ENCODE peak calls at places on chromosomes 7 and 10, in eight cellular contexts. One of them, this sample, is unnamed.

GRCh38 chr10:26946103-26946907 is 85.5 kb upstream of the ABI1 start:
- DNase-seq in activated CD8-positive, alpha-beta T cell treated with anti-CD3 and anti-CD28 coated beads for 36 hours: no peak
- DNase-seq in cerebellar cortex: no peak
- DNase-seq in CD4-positive, alpha-beta memory T cell: no peak
- DNase-seq in naive thymus-derived CD8-positive, alpha-beta T cell: no peak
- DNase-seq in BE2C: peak
- DNase-seq in H4: no peak
- DNase-seq in A549: no peak
- DNase-seq in this sample: no peak

GRCh38 chr7:90345548-90346319 is 782 bp upstream of the GTPBP10 start:
- DNase-seq in activated CD8-positive, alpha-beta T cell treated with anti-CD3 and anti-CD28 coated beads for 36 hours: peak
- DNase-seq in cerebellar cortex: peak
- DNase-seq in CD4-positive, alpha-beta memory T cell: no peak
- DNase-seq in naive thymus-derived CD8-positive, alpha-beta T cell: no peak
- DNase-seq in BE2C: no peak
- DNase-seq in H4: no peak
- DNase-seq in A549: peak
- DNase-seq in this sample: peak

GRCh38 chr7:4026941-4027340 is 655.2 kb upstream of the FOXK1 start:
- DNase-seq in activated CD8-positive, alpha-beta T cell treated with anti-CD3 and anti-CD28 coated beads for 36 hours: no peak
- DNase-seq in cerebellar cortex: no peak
- DNase-seq in CD4-positive, alpha-beta memory T cell: no peak
- DNase-seq in naive thymus-derived CD8-positive, alpha-beta T cell: no peak
- DNase-seq in BE2C: no peak
- DNase-seq in H4: no peak
- DNase-seq in A549: no peak
- DNase-seq in this sample: no peak

GRCh38 chr7:73446716-73447115 is 13.1 kb downstream of the FZD9 start:
- DNase-seq in activated CD8-positive, alpha-beta T cell treated with anti-CD3 and anti-CD28 coated beads for 36 hours: no peak
- DNase-seq in cerebellar cortex: peak
- DNase-seq in CD4-positive, alpha-beta memory T cell: no peak
- DNase-seq in naive thymus-derived CD8-positive, alpha-beta T cell: no peak
- DNase-seq in BE2C: no peak
- DNase-seq in H4: no peak
- DNase-seq in A549: no peak
- DNase-seq in this sample: no peak

GRCh38 chr10:282294-283139 is 147.3 kb downstream of the ZMYND11 start:
- DNase-seq in activated CD8-positive, alpha-beta T cell treated with anti-CD3 and anti-CD28 coated beads for 36 hours: no peak
- DNase-seq in cerebellar cortex: no peak
- DNase-seq in CD4-positive, alpha-beta memory T cell: no peak
- DNase-seq in naive thymus-derived CD8-positive, alpha-beta T cell: no peak
- DNase-seq in BE2C: no peak
- DNase-seq in H4: no peak
- DNase-seq in A549: no peak
- DNase-seq in this sample: no peak

GRCh38 chr7:5452937-5453540 is 29.4 kb upstream of the TNRC18 start:
- DNase-seq in activated CD8-positive, alpha-beta T cell treated with anti-CD3 and anti-CD28 coated beads for 36 hours: no peak
- DNase-seq in cerebellar cortex: peak
- DNase-seq in CD4-positive, alpha-beta memory T cell: no peak
- DNase-seq in naive thymus-derived CD8-positive, alpha-beta T cell: no peak
- DNase-seq in BE2C: no peak
- DNase-seq in H4: peak
- DNase-seq in A549: peak
- DNase-seq in this sample: no peak

GRCh38 chr7:12490105-12490688 is 80.3 kb upstream of the SCIN start:
- DNase-seq in activated CD8-positive, alpha-beta T cell treated with anti-CD3 and anti-CD28 coated beads for 36 hours: no peak
- DNase-seq in cerebellar cortex: peak
- DNase-seq in CD4-positive, alpha-beta memory T cell: peak
- DNase-seq in naive thymus-derived CD8-positive, alpha-beta T cell: peak
- DNase-seq in BE2C: no peak
- DNase-seq in H4: peak
- DNase-seq in A549: peak
- DNase-seq in this sample: no peak

GRCh38 chr7:124152859-124153692 is 120.2 kb upstream of the TMEM229A start:
- DNase-seq in activated CD8-positive, alpha-beta T cell treated with anti-CD3 and anti-CD28 coated beads for 36 hours: no peak
- DNase-seq in cerebellar cortex: peak
- DNase-seq in CD4-positive, alpha-beta memory T cell: no peak
- DNase-seq in naive thymus-derived CD8-positive, alpha-beta T cell: no peak
- DNase-seq in BE2C: peak
- DNase-seq in H4: peak
- DNase-seq in A549: peak
- DNase-seq in this sample: peak

GRCh38 chr7:1233328-1234048 is 816 bp downstream of the UNCX start:
- DNase-seq in activated CD8-positive, alpha-beta T cell treated with anti-CD3 and anti-CD28 coated beads for 36 hours: no peak
- DNase-seq in cerebellar cortex: peak
- DNase-seq in CD4-positive, alpha-beta memory T cell: no peak
- DNase-seq in naive thymus-derived CD8-positive, alpha-beta T cell: no peak
- DNase-seq in BE2C: peak
- DNase-seq in H4: no peak
- DNase-seq in A549: peak
- DNase-seq in this sample: no peak

GRCh38 chr7:25807212-25807611 is 344.8 kb upstream of the NFE2L3 start:
- DNase-seq in activated CD8-positive, alpha-beta T cell treated with anti-CD3 and anti-CD28 coated beads for 36 hours: no peak
- DNase-seq in cerebellar cortex: no peak
- DNase-seq in CD4-positive, alpha-beta memory T cell: no peak
- DNase-seq in naive thymus-derived CD8-positive, alpha-beta T cell: no peak
- DNase-seq in BE2C: no peak
- DNase-seq in H4: no peak
- DNase-seq in A549: no peak
- DNase-seq in this sample: no peak

GRCh38 chr7:45239486-45239885 is 81.9 kb downstream of the RAMP3 start:
- DNase-seq in activated CD8-positive, alpha-beta T cell treated with anti-CD3 and anti-CD28 coated beads for 36 hours: no peak
- DNase-seq in cerebellar cortex: no peak
- DNase-seq in CD4-positive, alpha-beta memory T cell: no peak
- DNase-seq in naive thymus-derived CD8-positive, alpha-beta T cell: no peak
- DNase-seq in BE2C: no peak
- DNase-seq in H4: peak
- DNase-seq in A549: no peak
- DNase-seq in this sample: peak

GRCh38 chr10:113844091-113844490 is 9.8 kb downstream of the DCLRE1A start:
- DNase-seq in activated CD8-positive, alpha-beta T cell treated with anti-CD3 and anti-CD28 coated beads for 36 hours: no peak
- DNase-seq in cerebellar cortex: no peak
- DNase-seq in CD4-positive, alpha-beta memory T cell: no peak
- DNase-seq in naive thymus-derived CD8-positive, alpha-beta T cell: no peak
- DNase-seq in BE2C: no peak
- DNase-seq in H4: peak
- DNase-seq in A549: no peak
- DNase-seq in this sample: no peak

GRCh38 chr7:105126436-105126975 is 112.5 kb downstream of the KMT2E start:
- DNase-seq in activated CD8-positive, alpha-beta T cell treated with anti-CD3 and anti-CD28 coated beads for 36 hours: no peak
- DNase-seq in cerebellar cortex: peak
- DNase-seq in CD4-positive, alpha-beta memory T cell: no peak
- DNase-seq in naive thymus-derived CD8-positive, alpha-beta T cell: no peak
- DNase-seq in BE2C: peak
- DNase-seq in H4: no peak
- DNase-seq in A549: no peak
- DNase-seq in this sample: no peak

GRCh38 chr7:27112361-27112760 is 9.9 kb upstream of the HOXA2 start:
- DNase-seq in activated CD8-positive, alpha-beta T cell treated with anti-CD3 and anti-CD28 coated beads for 36 hours: no peak
- DNase-seq in cerebellar cortex: no peak
- DNase-seq in CD4-positive, alpha-beta memory T cell: no peak
- DNase-seq in naive thymus-derived CD8-positive, alpha-beta T cell: no peak
- DNase-seq in BE2C: no peak
- DNase-seq in H4: no peak
- DNase-seq in A549: no peak
- DNase-seq in this sample: no peak

GRCh38 chr7:81882086-81882485 is 112.2 kb upstream of the HGF start:
- DNase-seq in activated CD8-positive, alpha-beta T cell treated with anti-CD3 and anti-CD28 coated beads for 36 hours: no peak
- DNase-seq in cerebellar cortex: no peak
- DNase-seq in CD4-positive, alpha-beta memory T cell: no peak
- DNase-seq in naive thymus-derived CD8-positive, alpha-beta T cell: no peak
- DNase-seq in BE2C: no peak
- DNase-seq in H4: no peak
- DNase-seq in A549: no peak
- DNase-seq in this sample: no peak

GRCh38 chr10:79070611-79071534 is 2.1 kb downstream of the ZMIZ1 start:
- DNase-seq in activated CD8-positive, alpha-beta T cell treated with anti-CD3 and anti-CD28 coated beads for 36 hours: peak
- DNase-seq in cerebellar cortex: peak
- DNase-seq in CD4-positive, alpha-beta memory T cell: peak
- DNase-seq in naive thymus-derived CD8-positive, alpha-beta T cell: no peak
- DNase-seq in BE2C: peak
- DNase-seq in H4: peak
- DNase-seq in A549: peak
- DNase-seq in this sample: peak

GRCh38 chr10:11670311-11670825 is 58.9 kb upstream of the USP6NL start:
- DNase-seq in activated CD8-positive, alpha-beta T cell treated with anti-CD3 and anti-CD28 coated beads for 36 hours: no peak
- DNase-seq in cerebellar cortex: no peak
- DNase-seq in CD4-positive, alpha-beta memory T cell: no peak
- DNase-seq in naive thymus-derived CD8-positive, alpha-beta T cell: no peak
- DNase-seq in BE2C: no peak
- DNase-seq in H4: no peak
- DNase-seq in A549: no peak
- DNase-seq in this sample: no peak

GRCh38 chr7:16814987-16815386 is 10.2 kb upstream of the AGR2 start:
- DNase-seq in activated CD8-positive, alpha-beta T cell treated with anti-CD3 and anti-CD28 coated beads for 36 hours: no peak
- DNase-seq in cerebellar cortex: no peak
- DNase-seq in CD4-positive, alpha-beta memory T cell: no peak
- DNase-seq in naive thymus-derived CD8-positive, alpha-beta T cell: no peak
- DNase-seq in BE2C: no peak
- DNase-seq in H4: no peak
- DNase-seq in A549: no peak
- DNase-seq in this sample: no peak

GRCh38 chr7:148011753-148012152 is 578.8 kb upstream of the C7orf33 start:
- DNase-seq in activated CD8-positive, alpha-beta T cell treated with anti-CD3 and anti-CD28 coated beads for 36 hours: no peak
- DNase-seq in cerebellar cortex: no peak
- DNase-seq in CD4-positive, alpha-beta memory T cell: no peak
- DNase-seq in naive thymus-derived CD8-positive, alpha-beta T cell: no peak
- DNase-seq in BE2C: no peak
- DNase-seq in H4: no peak
- DNase-seq in A549: no peak
- DNase-seq in this sample: no peak

GRCh38 chr10:46516660-46517416 is 39.6 kb downstream of the GPRIN2 start:
- DNase-seq in activated CD8-positive, alpha-beta T cell treated with anti-CD3 and anti-CD28 coated beads for 36 hours: no peak
- DNase-seq in cerebellar cortex: no peak
- DNase-seq in CD4-positive, alpha-beta memory T cell: no peak
- DNase-seq in naive thymus-derived CD8-positive, alpha-beta T cell: no peak
- DNase-seq in BE2C: no peak
- DNase-seq in H4: peak
- DNase-seq in A549: peak
- DNase-seq in this sample: peak

GRCh38 chr10:9668411-9668810 is 1349.3 kb upstream of the CELF2 start:
- DNase-seq in activated CD8-positive, alpha-beta T cell treated with anti-CD3 and anti-CD28 coated beads for 36 hours: no peak
- DNase-seq in cerebellar cortex: no peak
- DNase-seq in CD4-positive, alpha-beta memory T cell: no peak
- DNase-seq in naive thymus-derived CD8-positive, alpha-beta T cell: no peak
- DNase-seq in BE2C: no peak
- DNase-seq in H4: no peak
- DNase-seq in A549: no peak
- DNase-seq in this sample: no peak

GRCh38 chr7:24963218-24963617 is 16.8 kb downstream of the OSBPL3 start:
- DNase-seq in activated CD8-positive, alpha-beta T cell treated with anti-CD3 and anti-CD28 coated beads for 36 hours: peak
- DNase-seq in cerebellar cortex: no peak
- DNase-seq in CD4-positive, alpha-beta memory T cell: no peak
- DNase-seq in naive thymus-derived CD8-positive, alpha-beta T cell: no peak
- DNase-seq in BE2C: no peak
- DNase-seq in H4: peak
- DNase-seq in A549: no peak
- DNase-seq in this sample: peak

GRCh38 chr10:72665925-72666324 is 26.0 kb upstream of the MCU start:
- DNase-seq in activated CD8-positive, alpha-beta T cell treated with anti-CD3 and anti-CD28 coated beads for 36 hours: no peak
- DNase-seq in cerebellar cortex: no peak
- DNase-seq in CD4-positive, alpha-beta memory T cell: no peak
- DNase-seq in naive thymus-derived CD8-positive, alpha-beta T cell: no peak
- DNase-seq in BE2C: no peak
- DNase-seq in H4: peak
- DNase-seq in A549: peak
- DNase-seq in this sample: peak

GRCh38 chr7:3991771-3992231 is 690.3 kb upstream of the FOXK1 start:
- DNase-seq in activated CD8-positive, alpha-beta T cell treated with anti-CD3 and anti-CD28 coated beads for 36 hours: no peak
- DNase-seq in cerebellar cortex: peak
- DNase-seq in CD4-positive, alpha-beta memory T cell: no peak
- DNase-seq in naive thymus-derived CD8-positive, alpha-beta T cell: no peak
- DNase-seq in BE2C: no peak
- DNase-seq in H4: no peak
- DNase-seq in A549: no peak
- DNase-seq in this sample: no peak

GRCh38 chr7:138837627-138838026 is 39.6 kb upstream of the ATP6V0A4 start:
- DNase-seq in activated CD8-positive, alpha-beta T cell treated with anti-CD3 and anti-CD28 coated beads for 36 hours: no peak
- DNase-seq in cerebellar cortex: no peak
- DNase-seq in CD4-positive, alpha-beta memory T cell: no peak
- DNase-seq in naive thymus-derived CD8-positive, alpha-beta T cell: no peak
- DNase-seq in BE2C: no peak
- DNase-seq in H4: no peak
- DNase-seq in A549: no peak
- DNase-seq in this sample: no peak

GRCh38 chr10:72068126-72068765 is 20.1 kb downstream of the SPOCK2 start:
- DNase-seq in activated CD8-positive, alpha-beta T cell treated with anti-CD3 and anti-CD28 coated beads for 36 hours: no peak
- DNase-seq in cerebellar cortex: no peak
- DNase-seq in CD4-positive, alpha-beta memory T cell: no peak
- DNase-seq in naive thymus-derived CD8-positive, alpha-beta T cell: no peak
- DNase-seq in BE2C: no peak
- DNase-seq in H4: no peak
- DNase-seq in A549: no peak
- DNase-seq in this sample: no peak

GRCh38 chr10:15211464-15211979 is 43.0 kb upstream of the NMT2 start:
- DNase-seq in activated CD8-positive, alpha-beta T cell treated with anti-CD3 and anti-CD28 coated beads for 36 hours: peak
- DNase-seq in cerebellar cortex: no peak
- DNase-seq in CD4-positive, alpha-beta memory T cell: no peak
- DNase-seq in naive thymus-derived CD8-positive, alpha-beta T cell: no peak
- DNase-seq in BE2C: no peak
- DNase-seq in H4: peak
- DNase-seq in A549: no peak
- DNase-seq in this sample: peak

GRCh38 chr10:131312261-131312801 is 810 bp upstream of the TCERG1L start:
- DNase-seq in activated CD8-positive, alpha-beta T cell treated with anti-CD3 and anti-CD28 coated beads for 36 hours: peak
- DNase-seq in cerebellar cortex: peak
- DNase-seq in CD4-positive, alpha-beta memory T cell: no peak
- DNase-seq in naive thymus-derived CD8-positive, alpha-beta T cell: peak
- DNase-seq in BE2C: no peak
- DNase-seq in H4: no peak
- DNase-seq in A549: no peak
- DNase-seq in this sample: no peak

This sample was measured in stromal cell of bone marrow.